ENCODE peak calls at places on chromosome 19, in four cellular contexts. R is NCI-H1092; L is activated naive CD4-positive, alpha-beta T cell; D is suprapubic skin. N is an unnamed sample.

GRCh38 chr19:56071151-56071550 is 49.9 kb downstream of the ZNF787 start:
- DNase-seq in D (no peak), R (no peak), L (no peak), N (no peak)

GRCh38 chr19:51688665-51689571 is 4.2 kb upstream of the SPACA6 start:
- DNase-seq in R (peak), D (peak), L (no peak), N (peak)

GRCh38 chr19:29614046-29614445 is 8.0 kb downstream of the POP4 start:
- DNase-seq in L (no peak), R (no peak), D (no peak), N (no peak)

GRCh38 chr19:49983645-49984229 is 22.8 kb upstream of the SIGLEC11 start:
- DNase-seq in D (peak), R (peak), L (peak), N (no peak)

GRCh38 chr19:18349524-18350128 is 9.2 kb downstream of the PGPEP1 start:
- DNase-seq in R (no peak), L (no peak), D (no peak), N (no peak)

GRCh38 chr19:49643466-49643865 is 1.5 kb downstream of the SCAF1 start:
- DNase-seq in R (no peak), L (no peak), D (no peak), N (no peak)

GRCh38 chr19:11887618-11888531 is at the start of gene ZNF69:
- DNase-seq in L (peak), D (peak), R (peak), N (peak)

GRCh38 chr19:49422407-49423277 is 599 bp downstream of the PTH2 start:
- DNase-seq in D (peak), L (peak), R (peak), N (no peak)

GRCh38 chr19:40219721-40220276 is 1.6 kb upstream of the TTC9B start:
- DNase-seq in D (no peak), L (no peak), R (no peak), N (no peak)

GRCh38 chr19:2307518-2308012 is 389 bp downstream of the LINGO3 start:
- DNase-seq in R (no peak), D (no peak), L (no peak), N (no peak)

GRCh38 chr19:5680437-5681368 is at the start of the genes HSD11B1L and MICOS13:
- DNase-seq in D (peak), R (peak), L (peak), N (peak)

GRCh38 chr19:38277549-38277948 is 13.2 kb downstream of the SPINT2 start:
- DNase-seq in R (no peak), L (no peak), D (no peak), N (no peak)

GRCh38 chr19:58582985-58583384 is 9.8 kb upstream of the MZF1 start:
- DNase-seq in R (no peak), L (no peak), D (peak), N (peak)

GRCh38 chr19:15631817-15632216 is 8.9 kb upstream of the CYP4F3 start:
- DNase-seq in D (no peak), R (no peak), L (peak), N (no peak)

GRCh38 chr19:8064866-8065486 is 12.4 kb downstream of the CCL25 start:
- DNase-seq in R (no peak), D (no peak), L (no peak), N (no peak)

GRCh38 chr19:15922021-15922420 is 12.3 kb downstream of the CYP4F11 start:
- DNase-seq in L (no peak), D (no peak), R (no peak), N (no peak)

GRCh38 chr19:17681505-17682125 is 6.5 kb downstream of the UNC13A start:
- DNase-seq in L (peak), D (no peak), R (no peak), N (no peak)

GRCh38 chr19:48123907-48124675 is 13.5 kb upstream of the PLA2G4C start:
- DNase-seq in R (no peak), D (no peak), L (no peak), N (no peak)

GRCh38 chr19:48490980-48491792 is 20.4 kb downstream of the LMTK3 start:
- DNase-seq in R (no peak), D (no peak), L (peak), N (no peak)

GRCh38 chr19:16588089-16588823 is 16.0 kb upstream of the SLC35E1 start:
- DNase-seq in L (peak), D (no peak), R (no peak), N (no peak)

GRCh38 chr19:19552811-19553210 is 14.7 kb downstream of the CILP2 start:
- DNase-seq in R (no peak), L (peak), D (no peak), N (no peak)

GRCh38 chr19:4660993-4661392 is 9.1 kb downstream of the MYDGF start:
- DNase-seq in L (no peak), D (no peak), R (no peak), N (no peak)

GRCh38 chr19:11164879-11165406 is 9.4 kb upstream of the SPC24 start:
- DNase-seq in L (no peak), D (peak), R (no peak), N (no peak)

GRCh38 chr19:18978616-18979015 is 37.6 kb upstream of the HOMER3 start:
- DNase-seq in D (no peak), L (no peak), R (no peak), N (no peak)

GRCh38 chr19:7293795-7294570 is at the start of gene INSR:
- DNase-seq in R (peak), L (peak), D (peak), N (peak)

GRCh38 chr19:33689138-33689746 is 67.5 kb downstream of the CHST8 start:
- DNase-seq in L (no peak), D (peak), R (no peak), N (peak)

GRCh38 chr19:10690351-10690781 is 10.9 kb upstream of the QTRT1 start:
- DNase-seq in L (no peak), R (no peak), D (no peak), N (no peak)

GRCh38 chr19:10402441-10403038 is 802 bp downstream of the CDC37 start:
- DNase-seq in D (no peak), R (no peak), L (no peak), N (no peak)

GRCh38 chr19:10604460-10604980 is 17.4 kb upstream of the AP1M2 start:
- DNase-seq in R (no peak), L (no peak), D (no peak), N (no peak)

N was measured in mesenteric fat pad.